ENCODE peak calls at places on chromosome 19, in six cellular contexts. F is heart right ventricle, S is tibial artery, K is GM23248, L is small intestine, V is right cardiac atrium. P is an unnamed sample.

GRCh38 chr19:2309734-2310362 is 1.9 kb upstream of the LINGO3 start:
- DNase-seq in F (no peak), S (no peak), K (peak; percentile 62), L (no peak), V (no peak), P (no peak)

GRCh38 chr19:49014123-49014869 is 2.6 kb downstream of the LHB start:
- DNase-seq in F (no peak), S (no peak), K (peak; percentile 23), L (no peak), V (no peak), P (no peak)

GRCh38 chr19:34500656-34501120 is 19.1 kb downstream of the WTIP start:
- DNase-seq in F (no peak), S (no peak), K (no peak), L (no peak), V (no peak), P (no peak)

GRCh38 chr19:46573679-46574522 is 27.2 kb upstream of the CALM3 start:
- DNase-seq in F (no peak), S (no peak), K (no peak), L (no peak), V (no peak), P (no peak)

GRCh38 chr19:8973501-8974091 is 36.6 kb downstream of the MUC16 start:
- DNase-seq in F (no peak), S (no peak), K (peak; percentile 16), L (no peak), V (no peak), P (no peak)

GRCh38 chr19:45402469-45403070 is 2.3 kb downstream of the PPP1R13L start:
- DNase-seq in F (peak; percentile 63), S (no peak), K (peak; percentile 20), L (peak; percentile 75), V (peak; percentile 85), P (no peak)

GRCh38 chr19:48614436-48615144 is at the start of gene FAM83E:
- DNase-seq in F (no peak), S (peak; percentile 64), K (peak; percentile 34), L (peak; percentile 99), V (no peak), P (no peak)

GRCh38 chr19:13090511-13091231 is 12.0 kb downstream of the LYL1 start:
- DNase-seq in F (no peak), S (no peak), K (no peak), L (no peak), V (peak; percentile 74), P (no peak)

GRCh38 chr19:49132974-49133609 is 13.7 kb downstream of the PPFIA3 start:
- DNase-seq in F (peak; percentile 57), S (no peak), K (no peak), L (peak; percentile 57), V (peak; percentile 91), P (no peak)

GRCh38 chr19:18284710-18285430 is 3.4 kb upstream of the JUND start:
- DNase-seq in F (no peak), S (no peak), K (no peak), L (peak; percentile 73), V (peak; percentile 36), P (no peak)

GRCh38 chr19:5927439-5927821 is 13.4 kb downstream of the CAPS start:
- DNase-seq in F (no peak), S (no peak), K (peak; percentile 21), L (no peak), V (no peak), P (no peak)

GRCh38 chr19:30450101-30450500 is 77.9 kb downstream of the ZNF536 start:
- DNase-seq in F (peak; percentile 27), S (no peak), K (peak; percentile 62), L (no peak), V (peak; percentile 74), P (peak; percentile 54)

GRCh38 chr19:35141627-35142401 is 1.2 kb upstream of the FXYD7 start:
- DNase-seq in F (no peak), S (no peak), K (no peak), L (no peak), V (peak; percentile 60), P (no peak)

GRCh38 chr19:20661150-20661819 is at the start of gene ZNF626:
- DNase-seq in F (peak; percentile 93), S (peak; percentile 98), K (peak; percentile 98), L (peak; percentile 71), V (peak; percentile 97), P (peak; percentile 88)

GRCh38 chr19:18196511-18196845 is 3.5 kb downstream of the MPV17L2 start:
- DNase-seq in F (no peak), S (no peak), K (no peak), L (no peak), V (no peak), P (no peak)

GRCh38 chr19:572891-573825 is 762 bp downstream of the BSG start:
- DNase-seq in F (peak; percentile 53), S (peak; percentile 74), K (peak; percentile 82), L (peak; percentile 52), V (peak; percentile 86), P (no peak)

GRCh38 chr19:55912916-55913315 is 19.2 kb downstream of the NLRP13 start:
- DNase-seq in F (no peak), S (no peak), K (no peak), L (no peak), V (no peak), P (no peak)

GRCh38 chr19:57249329-57249728 is 8.9 kb downstream of the ZNF805 start:
- DNase-seq in F (no peak), S (no peak), K (no peak), L (no peak), V (no peak), P (no peak)

GRCh38 chr19:38391911-38392464 is 3.5 kb downstream of the SPRED3 start:
- DNase-seq in F (no peak), S (no peak), K (no peak), L (no peak), V (peak; percentile 19), P (no peak)

GRCh38 chr19:48565090-48565489 is 13.1 kb downstream of the SULT2B1 start:
- DNase-seq in F (no peak), S (no peak), K (peak; percentile 76), L (no peak), V (no peak), P (no peak)

GRCh38 chr19:36215276-36216171 is 618 bp downstream of the ZNF146 start:
- DNase-seq in F (no peak), S (no peak), K (peak; percentile 83), L (no peak), V (no peak), P (no peak)

GRCh38 chr19:4776436-4777205 is 14.9 kb upstream of the FEM1A start:
- DNase-seq in F (no peak), S (no peak), K (peak; percentile 18), L (no peak), V (no peak), P (no peak)

GRCh38 chr19:4780860-4781259 is 10.7 kb upstream of the FEM1A start:
- DNase-seq in F (no peak), S (no peak), K (no peak), L (no peak), V (no peak), P (no peak)

GRCh38 chr19:4774136-4774535 is 17.4 kb upstream of the FEM1A start:
- DNase-seq in F (no peak), S (no peak), K (no peak), L (no peak), V (no peak), P (no peak)

GRCh38 chr19:4773047-4773640 is 18.4 kb upstream of the FEM1A start:
- DNase-seq in F (no peak), S (no peak), K (no peak), L (no peak), V (no peak), P (no peak)

GRCh38 chr19:4775627-4776152 is 15.8 kb upstream of the FEM1A start:
- DNase-seq in F (no peak), S (no peak), K (no peak), L (no peak), V (no peak), P (no peak)
- H3K27ac ChIP-seq in F (no peak overlapping the region), S (no peak overlapping the region), K (no peak overlapping the region), L (no peak overlapping the region), V (no peak overlapping the region), P (no peak overlapping the region)

GRCh38 chr19:53553159-53553558 is 15.2 kb downstream of the ZNF331 start:
- DNase-seq in F (no peak), S (no peak), K (peak; percentile 37), L (no peak), V (no peak), P (no peak)

GRCh38 chr19:53554804-53555203 is 16.9 kb downstream of the ZNF331 start:
- DNase-seq in F (no peak), S (no peak), K (peak; percentile 18), L (no peak), V (no peak), P (no peak)

GRCh38 chr19:53558404-53558803 is 20.5 kb downstream of the ZNF331 start:
- DNase-seq in F (no peak), S (no peak), K (no peak), L (no peak), V (no peak), P (no peak)

GRCh38 chr19:53553865-53554791 is 16.2 kb downstream of the ZNF331 start:
- DNase-seq in F (peak; percentile 90), S (peak; percentile 95), K (peak; percentile 95), L (peak; percentile 82), V (peak; percentile 95), P (peak; percentile 68)

GRCh38 chr19:53555352-53555751 is 17.4 kb downstream of the ZNF331 start:
- DNase-seq in F (no peak), S (no peak), K (no peak), L (no peak), V (no peak), P (no peak)
- H3K27ac ChIP-seq in F (peak overlapping the region; percentile 89), S (peak overlapping the region; percentile 89), K (peak overlapping the region; percentile 82), L (peak overlapping the region; percentile 91), V (no peak overlapping the region), P (no peak overlapping the region)

GRCh38 chr19:43769256-43769655 is 11.5 kb downstream of the KCNN4 start:
- DNase-seq in F (no peak), S (no peak), K (no peak), L (no peak), V (peak; percentile 57), P (no peak)

GRCh38 chr19:43766755-43767043 is 11.9 kb upstream of the SMG9 start:
- DNase-seq in F (no peak), S (no peak), K (no peak), L (no peak), V (no peak), P (no peak)

GRCh38 chr19:43767818-43768217 is 13.0 kb downstream of the KCNN4 start:
- DNase-seq in F (no peak), S (no peak), K (no peak), L (no peak), V (no peak), P (no peak)

GRCh38 chr19:43767316-43767715 is 12.6 kb upstream of the SMG9 start:
- DNase-seq in F (no peak), S (no peak), K (no peak), L (no peak), V (no peak), P (no peak)

GRCh38 chr19:43768273-43769050 is 12.3 kb downstream of the KCNN4 start:
- DNase-seq in F (no peak), S (no peak), K (no peak), L (no peak), V (peak; percentile 79), P (no peak)
- H3K27ac ChIP-seq in F (peak overlapping the region; percentile 83), S (no peak overlapping the region), K (no peak overlapping the region), L (no peak overlapping the region), V (no peak overlapping the region), P (no peak overlapping the region)

DNA sequence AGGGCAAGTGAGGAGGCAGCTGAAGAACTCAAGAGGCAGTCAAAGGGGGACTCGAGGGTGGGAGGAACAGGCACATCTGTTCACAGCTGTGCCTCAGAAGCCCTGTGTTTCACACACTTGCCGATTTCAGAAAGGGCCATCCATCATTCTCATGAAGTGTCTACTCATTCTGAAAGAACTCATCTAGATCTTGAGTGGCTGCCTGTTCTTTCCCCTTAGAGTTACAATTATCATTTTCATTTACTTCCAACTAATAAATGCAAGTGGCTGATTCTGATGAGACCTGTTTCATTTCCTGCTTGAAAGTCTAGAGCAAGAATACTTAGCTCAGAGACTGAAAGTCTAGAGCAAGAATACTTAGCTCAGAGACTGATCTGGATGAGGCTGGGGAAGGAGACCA is 1145.1 kb downstream of the UQCRFS1 start:
- DNase-seq in F (no peak), S (no peak), K (no peak), L (no peak), V (no peak), P (no peak)
- H3K27ac ChIP-seq in F (no peak overlapping the region), S (no peak overlapping the region), K (no peak overlapping the region), L (no peak overlapping the region), V (no peak overlapping the region), P (no peak overlapping the region)

P was measured in caudate nucleus.